ENCODE peak calls at places on chromosomes 13 and 19, in seven cellular contexts. O, R, N, M, U, A and Q are unnamed samples.

GRCh38 chr19:1884291-1884718 is 991 bp downstream of the ABHD17A start:
- DNase-seq in O (no peak), R (no peak), N (no peak), M (no peak), U (no peak), A (no peak), Q (no peak)

GRCh38 chr13:99289265-99289664 is 17.9 kb downstream of the GPR183 start:
- DNase-seq in O (no peak), R (no peak), N (no peak), M (no peak), U (no peak), A (no peak), Q (no peak)

GRCh38 chr19:5891938-5892771 is 11.4 kb downstream of the NDUFA11 start:
- DNase-seq in O (no peak), R (peak; percentile 47), N (no peak), M (no peak), U (peak; percentile 63), A (peak; percentile 71), Q (no peak)

GRCh38 chr19:49017666-49018351 is 918 bp upstream of the LHB start:
- DNase-seq in O (no peak), R (peak; percentile 59), N (no peak), M (no peak), U (peak; percentile 49), A (peak; percentile 75), Q (peak; percentile 39)

GRCh38 chr13:87123987-87124784 is 547.0 kb upstream of the SLITRK5 start:
- DNase-seq in O (peak; percentile 100), R (no peak), N (no peak), M (no peak), U (no peak), A (no peak), Q (no peak)

GRCh38 chr19:11323601-11324078 is 15.8 kb downstream of the RAB3D start:
- DNase-seq in O (no peak), R (no peak), N (no peak), M (no peak), U (no peak), A (no peak), Q (no peak)

GRCh38 chr13:97723655-97724054 is 229.8 kb upstream of the IPO5 start:
- DNase-seq in O (no peak), R (no peak), N (no peak), M (no peak), U (no peak), A (no peak), Q (no peak)

GRCh38 chr19:6604906-6605305 is 14.0 kb upstream of the CD70 start:
- DNase-seq in O (no peak), R (no peak), N (no peak), M (no peak), U (no peak), A (no peak), Q (no peak)

GRCh38 chr13:78190296-78190695 is 271.7 kb upstream of the EDNRB start:
- DNase-seq in O (no peak), R (no peak), N (no peak), M (no peak), U (no peak), A (no peak), Q (no peak)
- TF ChIP-seq CTCF in O (no peak), R (no peak), N (no peak), M (no peak), U (no peak), A (no peak), Q (no peak)

GRCh38 chr19:35618857-35619256 is 6.3 kb downstream of the HAUS5 start:
- DNase-seq in O (no peak), R (no peak), N (no peak), M (no peak), U (no peak), A (no peak), Q (no peak)
- TF ChIP-seq CTCF in O (peak; percentile 23), R (no peak), N (no peak), M (no peak), U (no peak), A (no peak), Q (no peak)

DNA sequence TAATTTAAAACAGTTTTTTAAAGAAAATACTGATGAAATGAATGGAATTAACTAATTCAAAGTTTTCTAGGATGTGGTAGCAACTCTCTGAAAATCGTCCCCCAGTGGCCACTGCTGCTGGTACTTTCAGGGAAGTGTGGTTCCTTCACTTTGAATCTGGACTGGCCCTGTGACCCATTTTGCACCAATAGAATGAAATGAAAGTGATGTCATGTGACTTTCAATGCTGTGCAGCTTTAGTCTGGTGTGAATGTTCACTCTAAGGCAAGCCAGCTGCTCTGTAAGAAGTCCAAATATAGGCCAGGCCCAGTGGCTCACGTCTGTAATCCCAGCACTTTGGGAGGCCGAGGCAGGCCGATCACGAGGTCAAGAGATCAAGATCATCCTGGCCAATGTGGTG is 26.4 kb upstream of the HNRNPA1L2 start:
- DNase-seq in O (no peak), R (no peak), N (no peak), M (no peak), U (no peak), A (no peak), Q (no peak)
- TF ChIP-seq CTCF in O (no peak), R (no peak), N (no peak), M (no peak), U (no peak), A (no peak), Q (no peak)

GRCh38 chr19:39746836-39747529 is 9.2 kb upstream of the CLC start:
- DNase-seq in O (no peak), R (no peak), N (no peak), M (no peak), U (no peak), A (no peak), Q (no peak)
- TF ChIP-seq CTCF in O (no peak), R (peak; percentile 7), N (no peak), M (no peak), U (no peak), A (no peak), Q (no peak)

GRCh38 chr19:4624733-4625362 is 14.5 kb upstream of the TNFAIP8L1 start:
- DNase-seq in O (no peak), R (no peak), N (no peak), M (no peak), U (no peak), A (no peak), Q (no peak)
- TF ChIP-seq CTCF in O (peak; percentile 49), R (peak; percentile 26), N (no peak), M (no peak), U (peak; percentile 29), A (no peak), Q (no peak)

DNA sequence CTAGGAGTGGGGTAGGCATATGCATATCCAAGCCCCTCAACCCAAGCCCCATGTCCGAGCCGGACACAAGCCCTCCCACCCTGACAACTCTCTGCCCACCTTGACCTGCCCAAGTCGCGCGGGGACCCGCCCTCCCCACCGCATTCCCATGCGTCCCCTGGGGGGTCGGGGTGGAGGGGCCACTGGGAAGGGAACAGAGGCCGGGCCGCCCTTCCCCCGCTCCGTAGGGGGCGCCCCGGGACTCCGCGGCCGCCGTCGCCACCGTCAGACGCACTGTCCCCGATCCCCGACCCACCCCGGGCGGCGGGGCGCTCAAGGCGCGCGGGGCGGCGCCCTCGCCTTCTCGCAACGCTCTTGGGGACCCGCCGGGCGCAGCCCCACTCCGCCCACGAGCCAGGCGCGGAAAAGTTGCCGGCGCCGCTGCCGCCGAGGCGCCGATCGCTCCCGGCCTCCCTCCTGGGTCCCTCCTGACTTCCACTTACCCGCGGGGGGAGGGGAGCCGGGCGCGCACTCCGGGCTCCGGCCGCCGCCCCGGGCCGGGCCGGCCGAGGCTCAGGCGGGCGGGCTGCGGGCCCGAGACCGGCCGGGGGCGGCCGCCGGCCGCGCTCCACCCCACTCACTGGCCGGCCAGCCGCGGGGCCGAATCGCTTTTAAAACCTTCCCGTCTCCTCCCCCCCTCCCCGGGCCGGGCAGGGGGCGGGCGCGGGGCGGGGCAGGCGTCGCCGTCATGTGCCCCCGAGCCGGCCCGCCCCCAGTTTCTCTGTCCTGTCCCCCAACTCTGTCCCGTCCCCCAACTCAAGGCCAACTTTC is 34.4 kb upstream of the NANOS3 start:
- DNase-seq in O (no peak), R (no peak), N (peak; percentile 92), M (peak; percentile 88), U (no peak), A (peak; percentile 88), Q (peak; percentile 62)
- TF ChIP-seq CTCF in O (no peak), R (peak; percentile 39), N (no peak), M (no peak), U (no peak), A (no peak), Q (no peak)

DNA sequence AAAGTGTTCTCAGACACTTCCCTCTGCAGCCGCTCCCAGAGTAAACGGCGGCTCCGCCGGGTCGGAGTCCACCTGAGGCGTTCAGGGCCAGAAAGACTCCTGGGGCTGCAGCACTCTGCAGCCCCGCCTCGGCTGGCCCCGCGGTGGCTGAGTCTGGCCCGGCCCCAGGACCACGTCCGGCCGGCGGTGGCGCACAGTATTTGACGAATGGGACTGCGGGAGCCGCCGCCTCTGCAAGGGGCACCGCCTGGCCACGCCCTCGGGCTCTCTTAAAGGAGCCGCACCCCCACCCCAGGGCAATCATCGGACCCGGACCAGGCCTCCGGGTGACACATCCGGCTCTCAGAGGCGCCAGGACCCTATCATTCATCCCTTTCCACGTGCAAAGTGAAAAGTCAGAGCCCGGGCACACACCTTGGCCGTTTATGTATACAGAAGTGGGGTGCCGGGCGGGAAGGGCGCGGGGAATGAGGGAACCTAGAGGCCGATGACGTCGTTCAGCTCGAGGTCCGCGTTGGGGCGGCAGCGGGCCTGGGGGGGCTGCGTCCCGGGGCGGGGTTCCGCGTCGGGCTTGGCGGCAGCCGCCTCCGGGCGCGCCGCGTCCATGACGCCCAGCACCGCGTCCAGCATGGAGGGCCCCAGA is 1.2 kb upstream of the LENG9 start:
- DNase-seq in O (peak; percentile 56), R (peak; percentile 72), N (peak; percentile 95), M (peak; percentile 82), U (peak; percentile 85), A (peak; percentile 97), Q (no peak)
- TF ChIP-seq CTCF in O (no peak), R (no peak), N (no peak), M (no peak), U (no peak), A (no peak), Q (no peak)

DNA sequence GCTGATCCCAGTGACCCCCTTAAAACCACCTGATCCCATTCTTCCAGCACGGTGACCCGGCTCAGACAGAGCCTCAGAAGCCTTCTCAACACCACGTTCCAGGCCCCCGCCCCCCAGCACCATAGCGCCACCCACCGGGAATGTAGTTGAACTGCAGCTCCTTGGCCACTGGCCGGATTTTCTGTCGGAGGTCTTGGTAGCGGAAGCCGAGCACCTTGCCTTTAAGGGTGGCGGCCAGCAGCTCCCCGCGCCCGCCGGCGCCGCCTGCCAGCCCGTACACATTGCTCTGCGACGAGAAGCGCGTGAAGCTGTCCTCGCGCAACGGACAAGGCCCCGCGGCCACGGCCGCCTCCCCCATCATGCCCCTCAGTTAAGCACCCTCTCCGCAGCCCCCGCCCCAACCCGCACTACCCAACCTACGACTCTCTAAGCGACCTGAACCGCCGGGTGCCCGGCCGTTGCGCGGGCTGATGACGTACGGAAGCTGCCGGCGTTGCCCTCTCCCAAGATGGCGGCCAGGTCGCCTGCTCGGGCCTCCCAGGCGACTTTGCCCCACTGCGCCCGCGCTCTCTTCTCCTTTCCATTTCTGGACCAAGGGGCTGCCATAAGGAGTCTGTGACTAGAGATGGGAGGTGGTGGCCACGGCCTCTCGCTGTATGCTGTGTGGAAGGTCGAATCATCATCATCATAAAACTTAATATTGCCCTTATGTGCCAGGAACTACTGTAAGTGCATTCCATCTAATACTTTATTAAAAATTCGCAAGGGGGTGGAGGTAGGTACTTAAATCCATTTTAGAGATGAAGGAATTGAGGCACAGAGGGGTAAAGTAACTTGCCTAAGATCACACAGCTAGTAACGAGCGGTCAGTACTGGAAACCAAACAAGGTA is at the start of gene KPTN:
- DNase-seq in O (peak; percentile 44), R (peak; percentile 81), N (peak; percentile 93), M (peak; percentile 71), U (peak; percentile 93), A (peak; percentile 93), Q (peak; percentile 91)
- TF ChIP-seq CTCF in O (peak; percentile 99), R (peak; percentile 96), N (peak; percentile 36), M (peak; percentile 88), U (peak; percentile 98), A (peak; percentile 60), Q (peak; percentile 90)